ENCODE peak calls at places on chromosome 6, in eight cellular contexts. Q is GM10248, H is pancreas, S is GM12865, X is hepatocyte, M is H9, K is psoas muscle, Y is fibroblast of the aortic adventitia. V is an unnamed sample.

GRCh38 chr6:141610741-141611140 is 522.0 kb upstream of the GJE1 start:
- DNase-seq in Q (no peak), H (no peak), S (no peak), X (no peak), M (no peak), K (no peak), Y (peak), V (no peak)

GRCh38 chr6:75081920-75082319 is 123.9 kb downstream of the COL12A1 start:
- DNase-seq in Q (no peak), H (no peak), S (no peak), X (no peak), M (no peak), K (no peak), Y (peak), V (no peak)

GRCh38 chr6:4936681-4937041 is 67.2 kb downstream of the RPP40 start:
- DNase-seq in Q (peak), H (no peak), S (peak), X (peak), M (no peak), K (no peak), Y (peak), V (peak)

GRCh38 chr6:31927242-31927867 is at the start of gene C2:
- DNase-seq in Q (no peak), H (no peak), S (no peak), X (no peak), M (no peak), K (no peak), Y (no peak), V (no peak)

GRCh38 chr6:134458857-134459657 is 141.1 kb upstream of the SGK1 start:
- DNase-seq in Q (no peak), H (no peak), S (no peak), X (no peak), M (no peak), K (no peak), Y (no peak), V (no peak)

GRCh38 chr6:157432231-157432630 is 51.2 kb downstream of the ZDHHC14 start:
- DNase-seq in Q (no peak), H (no peak), S (no peak), X (no peak), M (no peak), K (no peak), Y (no peak), V (no peak)

GRCh38 chr6:63636516-63636968 is 940 bp downstream of the PHF3 start:
- DNase-seq in Q (peak), H (peak), S (peak), X (peak), M (peak), K (peak), Y (peak), V (peak)

GRCh38 chr6:168243812-168244376 is 75.7 kb downstream of the DACT2 start:
- DNase-seq in Q (no peak), H (no peak), S (no peak), X (no peak), M (no peak), K (no peak), Y (no peak), V (peak)

GRCh38 chr6:12873706-12874105 is 157.1 kb downstream of the PHACTR1 start:
- DNase-seq in Q (no peak), H (no peak), S (no peak), X (no peak), M (no peak), K (no peak), Y (no peak), V (no peak)

GRCh38 chr6:127932708-127933107 is 31.9 kb upstream of the THEMIS start:
- DNase-seq in Q (no peak), H (no peak), S (no peak), X (no peak), M (no peak), K (no peak), Y (no peak), V (no peak)

GRCh38 chr6:36544228-36544627 is 3.1 kb downstream of the STK38 start:
- DNase-seq in Q (peak), H (no peak), S (peak), X (no peak), M (no peak), K (no peak), Y (peak), V (peak)

GRCh38 chr6:145110109-145110508 is 625.2 kb downstream of the EPM2A start:
- DNase-seq in Q (no peak), H (no peak), S (no peak), X (no peak), M (no peak), K (no peak), Y (no peak), V (no peak)

GRCh38 chr6:135759831-135760230 is 91.7 kb upstream of the PDE7B start:
- DNase-seq in Q (no peak), H (no peak), S (peak), X (no peak), M (no peak), K (no peak), Y (no peak), V (peak)

GRCh38 chr6:44355640-44356039 is 13.2 kb downstream of the SPATS1 start:
- DNase-seq in Q (no peak), H (no peak), S (no peak), X (no peak), M (no peak), K (no peak), Y (no peak), V (no peak)

GRCh38 chr6:85127696-85128225 is 322.1 kb upstream of the NT5E start:
- DNase-seq in Q (no peak), H (no peak), S (no peak), X (no peak), M (no peak), K (no peak), Y (no peak), V (no peak)

GRCh38 chr6:163904161-163904560 is 489.6 kb downstream of the QKI start:
- DNase-seq in Q (no peak), H (no peak), S (no peak), X (no peak), M (no peak), K (no peak), Y (no peak), V (no peak)

GRCh38 chr6:57173056-57173885 is 1.1 kb downstream of the BAG2 start:
- DNase-seq in Q (peak), H (no peak), S (peak), X (peak), M (peak), K (no peak), Y (peak), V (peak)

GRCh38 chr6:27592107-27592480 is 119.2 kb upstream of the ZNF184 start:
- DNase-seq in Q (no peak), H (no peak), S (peak), X (peak), M (no peak), K (no peak), Y (peak), V (no peak)

GRCh38 chr6:49453221-49453620 is 9.8 kb downstream of the MMUT start:
- DNase-seq in Q (no peak), H (no peak), S (no peak), X (peak), M (no peak), K (no peak), Y (peak), V (no peak)

GRCh38 chr6:37845930-37846329 is 26.4 kb downstream of the ZFAND3 start:
- DNase-seq in Q (no peak), H (no peak), S (no peak), X (no peak), M (no peak), K (no peak), Y (no peak), V (no peak)

GRCh38 chr6:110355031-110355430 is 3.1 kb downstream of the METTL24 start:
- DNase-seq in Q (no peak), H (no peak), S (no peak), X (no peak), M (no peak), K (no peak), Y (no peak), V (no peak)

GRCh38 chr6:89412071-89413005 is at the start of gene RRAGD:
- DNase-seq in Q (peak), H (peak), S (peak), X (peak), M (peak), K (peak), Y (no peak), V (peak)

GRCh38 chr6:32837651-32838113 is 857 bp downstream of the TAP2 start:
- DNase-seq in Q (no peak), H (no peak), S (no peak), X (no peak), M (no peak), K (no peak), Y (no peak), V (no peak)

GRCh38 chr6:41726876-41727275 is 8.5 kb downstream of the TFEB start:
- DNase-seq in Q (no peak), H (no peak), S (no peak), X (no peak), M (no peak), K (peak), Y (no peak), V (no peak)

GRCh38 chr6:12017263-12017662 is 5.2 kb downstream of the HIVEP1 start:
- DNase-seq in Q (no peak), H (no peak), S (no peak), X (no peak), M (no peak), K (no peak), Y (no peak), V (peak)

GRCh38 chr6:54134934-54135333 is 23.7 kb downstream of the MLIP start:
- DNase-seq in Q (no peak), H (no peak), S (no peak), X (no peak), M (no peak), K (no peak), Y (no peak), V (no peak)

GRCh38 chr6:82144007-82144851 is 103.3 kb downstream of the IBTK start:
- DNase-seq in Q (peak), H (no peak), S (peak), X (peak), M (no peak), K (no peak), Y (peak), V (no peak)

GRCh38 chr6:113513086-113513485 is 344.1 kb upstream of the MARCKS start:
- DNase-seq in Q (no peak), H (no peak), S (no peak), X (no peak), M (no peak), K (no peak), Y (no peak), V (no peak)

GRCh38 chr6:116158641-116159040 is 32.7 kb upstream of the COL10A1 start:
- DNase-seq in Q (no peak), H (no peak), S (no peak), X (no peak), M (no peak), K (no peak), Y (peak), V (no peak)

GRCh38 chr6:106134906-106135634 is 48.9 kb downstream of the PRDM1 start:
- DNase-seq in Q (no peak), H (no peak), S (no peak), X (peak), M (no peak), K (peak), Y (no peak), V (peak)

GRCh38 chr6:44593539-44593944 is 206.0 kb downstream of the CDC5L start:
- DNase-seq in Q (peak), H (no peak), S (peak), X (peak), M (peak), K (no peak), Y (peak), V (peak)

GRCh38 chr6:87473419-87473903 is 687 bp downstream of the SLC35A1 start:
- DNase-seq in Q (no peak), H (no peak), S (peak), X (peak), M (no peak), K (no peak), Y (peak), V (peak)

GRCh38 chr6:72894091-72894490 is 272.2 kb downstream of the KCNQ5 start:
- DNase-seq in Q (no peak), H (no peak), S (no peak), X (no peak), M (no peak), K (no peak), Y (no peak), V (no peak)

GRCh38 chr6:71351190-71351589 is 62.6 kb downstream of the OGFRL1 start:
- DNase-seq in Q (no peak), H (no peak), S (no peak), X (peak), M (no peak), K (no peak), Y (no peak), V (no peak)

GRCh38 chr6:15816661-15817060 is 153.8 kb upstream of the DTNBP1 start:
- DNase-seq in Q (no peak), H (no peak), S (no peak), X (no peak), M (no peak), K (no peak), Y (no peak), V (no peak)

GRCh38 chr6:112179631-112180030 is 74.7 kb downstream of the LAMA4 start:
- DNase-seq in Q (no peak), H (no peak), S (no peak), X (no peak), M (no peak), K (no peak), Y (no peak), V (no peak)

GRCh38 chr6:14283600-14284235 is 166.1 kb downstream of the CD83 start:
- DNase-seq in Q (no peak), H (no peak), S (no peak), X (no peak), M (peak), K (no peak), Y (no peak), V (no peak)
- TF ChIP-seq CTCF in Q (no peak), H (no peak), S (no peak), X (peak), M (peak), K (no peak), Y (no peak), V (no peak)

GRCh38 chr6:131787955-131788712 is 19.7 kb upstream of the ENPP1 start:
- DNase-seq in Q (no peak), H (no peak), S (no peak), X (peak), M (no peak), K (peak), Y (peak), V (no peak)
- TF ChIP-seq CTCF in Q (no peak), H (no peak), S (no peak), X (peak), M (no peak), K (no peak), Y (peak), V (no peak)

DNA sequence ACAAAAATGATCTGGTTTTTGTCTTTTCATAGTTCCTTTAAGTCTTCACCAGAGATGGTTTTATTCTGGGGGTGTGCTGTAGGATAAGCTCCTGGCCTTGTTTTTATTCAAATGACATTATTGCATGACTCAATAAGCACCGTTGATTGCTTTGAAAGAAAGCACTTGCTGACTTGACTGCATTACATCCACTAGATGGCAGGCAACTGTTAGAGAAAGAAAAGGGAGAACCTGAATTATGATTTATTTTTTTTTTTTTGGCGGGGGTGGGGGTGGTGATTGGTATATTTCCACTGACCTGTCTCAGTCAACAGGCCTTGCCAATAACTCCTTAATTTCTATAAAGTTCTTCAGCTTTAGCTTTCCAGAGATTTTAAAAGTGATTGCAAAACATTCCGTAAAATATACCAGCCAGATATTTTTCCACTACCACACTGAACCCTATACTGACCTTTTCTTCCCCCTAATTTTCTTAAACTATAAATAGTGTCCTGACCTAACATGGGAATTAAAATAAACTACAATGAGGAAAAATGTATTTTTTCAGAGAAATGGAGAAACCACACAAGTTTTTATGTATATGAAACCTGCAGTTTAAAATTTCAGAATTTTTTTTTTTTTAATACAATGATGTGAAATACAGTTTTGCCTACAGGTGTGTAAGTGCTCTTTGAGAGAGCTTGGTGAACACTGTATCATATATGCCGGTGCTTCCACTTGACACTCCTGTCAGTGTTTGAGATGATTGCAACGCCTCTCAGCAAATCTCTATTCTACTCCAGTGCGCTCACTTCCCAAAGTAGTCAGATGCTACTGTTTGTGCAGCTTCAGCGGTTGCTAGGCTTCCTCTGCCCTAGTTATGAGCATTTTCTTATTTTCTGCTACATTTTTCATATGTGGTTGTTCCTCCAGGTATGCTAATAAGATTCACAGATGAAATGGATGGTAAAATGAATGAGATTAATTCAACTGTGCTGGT is 274.3 kb downstream of the CD109 start:
- DNase-seq in Q (peak), H (no peak), S (peak), X (peak), M (no peak), K (no peak), Y (peak), V (no peak)
- TF ChIP-seq CTCF in Q (peak), H (no peak), S (peak), X (peak), M (peak), K (peak), Y (peak), V (peak)

DNA sequence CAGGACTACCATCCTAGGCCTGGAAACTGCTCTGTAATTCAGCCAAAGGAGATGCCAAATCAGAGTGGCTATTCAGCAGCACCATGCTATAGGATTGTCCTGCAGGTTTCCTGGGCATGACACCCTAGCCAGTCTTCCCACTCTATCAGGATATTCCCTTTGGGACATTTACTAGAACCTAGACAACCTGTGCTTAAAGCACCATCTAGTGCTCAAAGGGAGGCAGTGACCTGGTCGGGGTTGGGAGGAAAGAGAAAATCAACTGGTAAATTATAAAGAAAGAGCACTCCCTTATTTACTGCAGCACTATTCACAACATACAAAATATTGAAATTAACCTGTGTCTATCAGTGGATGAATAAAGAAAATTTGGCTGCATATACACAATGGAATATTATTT is 67.2 kb upstream of the SMLR1 start:
- DNase-seq in Q (no peak), H (no peak), S (peak), X (peak), M (peak), K (no peak), Y (peak), V (no peak)
- TF ChIP-seq CTCF in Q (peak), H (no peak), S (peak), X (peak), M (peak), K (no peak), Y (peak), V (peak)

DNA sequence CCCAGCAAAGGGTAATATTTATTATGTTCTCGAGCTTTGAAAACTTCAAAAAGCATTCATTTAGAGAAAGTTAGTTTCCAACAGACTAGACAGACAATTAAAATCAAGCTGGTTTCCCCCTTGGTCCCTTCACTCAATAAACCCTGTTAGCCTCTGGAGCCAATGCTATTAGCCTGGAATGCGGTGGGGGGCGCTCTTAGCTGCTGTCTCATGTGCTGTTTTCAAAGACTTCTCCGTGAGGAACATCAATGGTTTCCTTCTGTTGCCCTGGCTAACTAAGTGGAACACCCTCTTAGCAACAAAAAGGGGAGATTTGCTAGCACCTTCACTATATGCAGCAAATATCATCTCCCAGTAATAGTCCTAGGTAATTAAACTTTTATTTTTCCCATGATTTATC is 86.4 kb downstream of the LY86 start:
- DNase-seq in Q (no peak), H (no peak), S (no peak), X (no peak), M (peak), K (no peak), Y (no peak), V (no peak)
- TF ChIP-seq CTCF in Q (no peak), H (no peak), S (peak), X (peak), M (peak), K (no peak), Y (peak), V (no peak)

GRCh38 chr6:64889144-64889543 is 817.9 kb downstream of the EYS start:
- DNase-seq in Q (no peak), H (no peak), S (no peak), X (no peak), M (no peak), K (no peak), Y (no peak), V (no peak)
- TF ChIP-seq CTCF in Q (no peak), H (no peak), S (no peak), X (no peak), M (no peak), K (no peak), Y (no peak), V (no peak)

GRCh38 chr6:20266851-20267608 is 54.8 kb upstream of the MBOAT1 start:
- DNase-seq in Q (peak), H (no peak), S (peak), X (no peak), M (no peak), K (no peak), Y (no peak), V (peak)
- TF ChIP-seq CTCF in Q (no peak), H (no peak), S (no peak), X (no peak), M (no peak), K (no peak), Y (no peak), V (no peak)

DNA sequence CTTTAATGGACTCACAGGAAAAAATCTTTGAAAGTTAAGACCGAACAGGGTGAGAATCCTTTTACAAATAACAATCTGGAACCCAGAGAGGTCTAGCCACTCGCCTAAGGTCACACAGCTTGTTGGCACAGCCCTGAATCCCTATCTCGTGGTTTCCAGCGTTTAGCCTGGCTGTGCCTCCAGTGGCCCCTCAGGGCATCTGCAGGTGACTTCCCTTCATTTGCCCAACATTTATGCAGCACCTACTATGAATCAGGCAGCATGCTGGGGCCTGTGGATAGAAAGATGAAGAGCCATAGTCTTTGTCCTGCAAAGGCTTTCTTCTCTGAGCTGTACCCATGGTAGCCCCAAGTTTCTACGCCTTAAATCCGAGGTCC is 2.6 kb upstream of the NR2E1 start:
- DNase-seq in Q (no peak), H (no peak), S (no peak), X (no peak), M (peak), K (no peak), Y (no peak), V (peak)
- TF ChIP-seq CTCF in Q (no peak), H (no peak), S (peak), X (no peak), M (peak), K (no peak), Y (no peak), V (no peak)

GRCh38 chr6:160041608-160042007 is 72.7 kb downstream of the IGF2R start:
- DNase-seq in Q (no peak), H (no peak), S (no peak), X (no peak), M (no peak), K (peak), Y (peak), V (no peak)
- TF ChIP-seq CTCF in Q (no peak), H (no peak), S (no peak), X (peak), M (peak), K (peak), Y (peak), V (no peak)

GRCh38 chr6:76861403-76861802 is 601.9 kb downstream of the HTR1B start:
- DNase-seq in Q (no peak), H (no peak), S (peak), X (peak), M (peak), K (no peak), Y (no peak), V (peak)
- TF ChIP-seq CTCF in Q (peak), H (no peak), S (peak), X (peak), M (peak), K (peak), Y (no peak), V (peak)